ENCODE peak calls at places on chromosomes 5 and 9, in four cellular contexts. H is RWPE1, E is HFF-Myc, W is lung. S is an unnamed sample.

GRCh38 chr5:150496534-150496933 is 11.4 kb upstream of the NDST1 start:
- DNase-seq in H (no peak), E (no peak), W (no peak), S (peak)

GRCh38 chr5:82735160-82735789 is 341.9 kb downstream of the TMEM167A start:
- DNase-seq in H (peak), E (no peak), W (no peak), S (peak)

GRCh38 chr5:2134543-2135299 is 252.0 kb upstream of the IRX4 start:
- DNase-seq in H (no peak), E (no peak), W (no peak), S (peak)

GRCh38 chr5:98497391-98497790 is 276.1 kb upstream of the RGMB start:
- DNase-seq in H (no peak), E (no peak), W (no peak), S (no peak)

GRCh38 chr5:174951151-174951780 is 226.9 kb downstream of the MSX2 start:
- DNase-seq in H (peak), E (peak), W (peak), S (peak)

GRCh38 chr5:116669261-116670049 is 94.8 kb upstream of the SEMA6A start:
- DNase-seq in H (no peak), E (no peak), W (no peak), S (no peak)

GRCh38 chr5:142888469-142889085 is 118.4 kb downstream of the ARHGAP26 start:
- DNase-seq in H (peak), E (no peak), W (no peak), S (peak)

GRCh38 chr5:9499498-9499876 is 46.4 kb downstream of the SEMA5A start:
- DNase-seq in H (no peak), E (no peak), W (no peak), S (no peak)

GRCh38 chr9:131732061-131732526 is 7.8 kb downstream of the RAPGEF1 start:
- DNase-seq in H (peak), E (no peak), W (peak), S (peak)

GRCh38 chr5:128559300-128560297 is 21.6 kb upstream of the FBN2 start:
- DNase-seq in H (peak), E (no peak), W (no peak), S (peak)

GRCh38 chr5:154485850-154486426 is 7.9 kb upstream of the HAND1 start:
- DNase-seq in H (no peak), E (no peak), W (no peak), S (no peak)

GRCh38 chr9:19409406-19410194 is 791 bp downstream of the ACER2 start:
- DNase-seq in H (peak), E (no peak), W (no peak), S (peak)

GRCh38 chr9:19408316-19408692 is 505 bp upstream of the ACER2 start:
- DNase-seq in H (no peak), E (no peak), W (peak), S (no peak)

GRCh38 chr9:19410594-19410993 is 1.8 kb downstream of the ACER2 start:
- DNase-seq in H (no peak), E (no peak), W (no peak), S (no peak)

GRCh38 chr9:19410195-19410503 is 1.3 kb downstream of the ACER2 start:
- DNase-seq in H (no peak), E (no peak), W (no peak), S (no peak)

DNA sequence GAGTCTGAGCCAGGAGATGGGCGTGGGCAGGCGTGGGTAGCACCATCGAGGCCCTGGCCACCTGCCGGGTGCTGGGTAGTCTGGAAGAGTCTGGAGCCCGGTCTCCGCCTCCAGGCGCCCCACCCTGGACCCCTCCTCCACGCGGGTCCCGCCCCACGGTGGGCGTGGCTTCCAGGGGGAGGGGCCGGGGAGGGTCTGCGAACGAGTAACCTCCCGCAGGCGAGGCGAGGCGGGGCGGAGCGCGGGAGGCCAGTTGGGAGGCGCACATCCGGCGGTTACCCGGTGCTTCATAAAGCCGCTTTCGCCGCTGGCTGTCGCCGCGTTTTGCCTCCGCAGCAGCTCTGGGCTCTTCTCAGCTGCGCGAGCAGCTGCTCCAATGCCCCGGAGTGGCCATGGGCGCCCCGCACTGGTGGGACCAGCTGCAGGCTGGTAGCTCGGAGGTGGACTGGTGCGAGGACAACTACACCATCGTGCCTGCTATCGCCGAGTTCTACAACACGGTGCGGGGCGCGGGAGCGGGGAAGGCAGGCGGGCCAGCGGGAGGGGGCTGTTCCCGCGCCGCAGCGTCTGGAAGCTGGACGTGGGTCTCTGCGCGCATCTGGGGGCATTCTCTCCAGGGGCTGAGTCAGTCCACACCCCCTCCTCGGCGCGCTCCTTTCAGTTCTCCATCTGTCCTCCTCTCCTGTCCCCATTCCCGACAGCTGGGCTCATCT is at the start of gene ACER2:
- DNase-seq in H (peak), E (peak), W (peak), S (peak)
- TF ChIP-seq CTCF in H (no peak), E (no peak), W (no peak), S (no peak)

GRCh38 chr5:33170414-33170813 is 270.4 kb upstream of the TARS1 start:
- DNase-seq in H (no peak), E (no peak), W (no peak), S (no peak)

GRCh38 chr5:33166971-33167370 is 273.8 kb upstream of the TARS1 start:
- DNase-seq in H (no peak), E (no peak), W (no peak), S (no peak)

GRCh38 chr5:33167541-33167940 is 273.2 kb upstream of the TARS1 start:
- DNase-seq in H (no peak), E (no peak), W (no peak), S (no peak)

GRCh38 chr5:33162057-33162456 is 278.7 kb upstream of the TARS1 start:
- DNase-seq in H (no peak), E (no peak), W (no peak), S (no peak)

DNA sequence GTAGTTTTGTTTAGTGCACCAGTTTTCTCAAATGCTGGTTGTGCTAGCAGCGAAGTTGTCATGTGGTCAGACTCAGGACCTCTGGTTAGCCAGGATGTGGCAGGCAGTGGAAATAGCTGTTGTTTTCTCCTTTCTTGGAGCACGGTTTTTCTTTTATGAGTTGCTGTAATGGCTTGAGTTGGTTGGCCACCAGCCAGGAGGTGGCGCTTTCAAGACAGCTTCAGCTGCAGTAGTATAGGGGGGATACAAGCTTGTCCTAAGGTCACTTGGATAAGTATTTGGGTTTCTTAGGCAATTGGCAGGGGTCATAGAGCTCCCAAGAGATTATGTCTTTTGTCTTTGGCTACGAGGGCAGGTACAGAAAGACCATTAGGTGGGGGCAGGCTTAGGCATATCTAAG is 274.2 kb upstream of the TARS1 start:
- DNase-seq in H (no peak), E (no peak), W (no peak), S (no peak)
- TF ChIP-seq CTCF in H (no peak), E (no peak), W (no peak), S (no peak)

DNA sequence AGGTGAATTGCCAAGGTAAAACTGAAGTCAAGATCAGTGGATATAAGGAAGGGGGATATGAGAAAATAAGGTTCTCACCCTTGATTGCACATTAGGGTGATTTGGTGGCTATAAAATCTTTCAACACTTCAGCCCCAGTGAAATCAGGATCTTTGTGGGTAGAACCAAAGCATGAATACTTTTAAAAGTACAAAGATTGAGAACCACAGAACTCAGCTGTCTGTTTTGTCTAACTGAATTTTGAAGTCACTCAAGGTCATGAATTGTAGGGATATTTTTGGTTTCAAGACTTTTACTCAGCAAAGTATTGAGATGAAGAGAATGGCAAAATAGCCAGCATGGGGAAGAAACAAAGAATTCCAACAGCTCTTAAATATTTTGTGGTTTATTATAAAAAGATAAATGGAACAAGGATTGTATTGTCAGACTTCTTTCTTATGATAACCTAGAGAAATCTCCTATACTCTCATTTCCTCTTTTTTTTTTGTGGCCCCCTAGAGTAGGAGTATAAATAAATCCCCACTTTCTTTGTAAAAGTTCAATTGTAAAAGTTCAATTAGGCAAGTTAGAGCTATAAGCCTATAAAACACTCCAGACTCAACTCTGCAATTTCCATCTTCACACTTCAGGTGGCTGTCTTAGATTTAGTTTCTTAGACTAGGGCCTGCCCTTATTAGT is 272.9 kb downstream of the PDE4D start:
- DNase-seq in H (no peak), E (no peak), W (no peak), S (no peak)
- TF ChIP-seq CTCF in H (no peak), E (no peak), W (no peak), S (no peak)

DNA sequence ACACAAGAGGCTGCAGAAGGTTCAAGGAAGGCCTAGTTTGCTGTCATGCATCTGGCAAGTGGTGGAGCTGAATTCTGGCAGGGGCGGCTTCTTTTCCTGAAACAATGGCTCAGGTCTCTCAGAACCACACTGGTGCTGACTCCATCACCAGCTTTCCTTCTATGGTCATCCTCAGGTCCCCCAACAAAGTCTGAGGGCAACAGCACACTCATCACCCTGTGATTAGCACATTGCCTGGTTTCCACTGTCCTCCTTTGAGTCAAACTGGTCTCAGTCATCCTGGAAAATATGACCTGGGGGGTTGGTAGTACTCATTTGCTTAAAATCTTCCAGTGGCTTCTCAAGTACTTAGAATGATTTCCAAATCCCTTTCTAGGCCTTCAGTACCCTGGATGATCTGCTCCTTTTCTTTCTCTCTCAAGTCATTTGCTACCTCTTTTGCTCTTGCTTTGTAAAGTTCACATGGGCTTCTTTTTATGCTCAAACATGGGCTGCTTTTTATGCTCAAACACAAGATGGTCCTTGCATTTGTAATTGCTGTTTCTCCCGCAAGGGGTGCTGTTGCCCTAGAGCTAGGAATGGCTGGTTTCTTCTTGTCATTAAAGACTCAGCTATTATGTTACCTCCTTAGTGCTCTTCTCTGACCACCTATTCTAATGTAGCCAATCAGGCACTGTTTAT is 144.9 kb downstream of the ALDH1A1 start:
- DNase-seq in H (no peak), E (no peak), W (no peak), S (peak)
- TF ChIP-seq CTCF in H (no peak), E (peak), W (no peak), S (no peak)

DNA sequence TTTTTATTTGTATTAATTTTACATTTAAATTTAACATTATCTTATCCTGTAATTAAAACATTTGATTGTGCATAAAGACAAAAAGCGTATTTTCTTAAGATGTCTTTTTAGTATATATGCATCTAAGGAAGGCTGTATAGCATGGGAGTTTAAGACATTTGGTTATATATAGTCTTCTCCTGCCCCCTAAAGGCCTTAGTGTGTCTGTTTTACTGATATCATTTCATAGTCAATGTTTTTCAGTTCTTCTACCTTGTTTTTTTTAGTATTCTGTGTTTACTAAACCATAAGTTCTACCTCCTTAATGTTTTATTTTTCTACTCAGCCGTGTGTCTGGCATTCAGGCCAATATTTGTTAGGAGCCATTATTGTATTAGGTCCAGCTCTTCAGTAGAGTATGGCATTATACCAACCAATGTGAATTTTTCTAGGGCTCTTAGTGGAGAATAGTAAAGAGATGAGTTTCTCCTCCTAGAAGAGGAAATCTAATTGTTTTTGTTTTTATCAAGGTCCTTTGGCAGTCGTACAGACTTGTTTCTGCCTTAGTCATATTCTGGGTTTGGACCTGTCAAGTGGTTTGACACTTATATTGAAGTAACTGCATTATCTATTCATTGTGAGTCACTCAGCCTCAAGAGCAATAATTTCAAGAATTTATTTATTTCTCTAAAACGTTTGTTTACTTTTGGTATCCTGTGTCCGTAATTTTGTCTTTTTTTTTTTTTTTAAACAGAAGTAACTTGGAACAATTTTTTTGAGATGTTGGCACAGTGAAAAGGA is 74.8 kb downstream of the SLF1 start:
- DNase-seq in H (peak), E (peak), W (no peak), S (peak)
- TF ChIP-seq CTCF in H (peak), E (peak), W (no peak), S (peak)

GRCh38 chr5:139468421-139468931 is 2.3 kb upstream of the SMIM33 start:
- DNase-seq in H (no peak), E (no peak), W (no peak), S (peak)
- TF ChIP-seq CTCF in H (no peak), E (peak), W (no peak), S (no peak)

DNA sequence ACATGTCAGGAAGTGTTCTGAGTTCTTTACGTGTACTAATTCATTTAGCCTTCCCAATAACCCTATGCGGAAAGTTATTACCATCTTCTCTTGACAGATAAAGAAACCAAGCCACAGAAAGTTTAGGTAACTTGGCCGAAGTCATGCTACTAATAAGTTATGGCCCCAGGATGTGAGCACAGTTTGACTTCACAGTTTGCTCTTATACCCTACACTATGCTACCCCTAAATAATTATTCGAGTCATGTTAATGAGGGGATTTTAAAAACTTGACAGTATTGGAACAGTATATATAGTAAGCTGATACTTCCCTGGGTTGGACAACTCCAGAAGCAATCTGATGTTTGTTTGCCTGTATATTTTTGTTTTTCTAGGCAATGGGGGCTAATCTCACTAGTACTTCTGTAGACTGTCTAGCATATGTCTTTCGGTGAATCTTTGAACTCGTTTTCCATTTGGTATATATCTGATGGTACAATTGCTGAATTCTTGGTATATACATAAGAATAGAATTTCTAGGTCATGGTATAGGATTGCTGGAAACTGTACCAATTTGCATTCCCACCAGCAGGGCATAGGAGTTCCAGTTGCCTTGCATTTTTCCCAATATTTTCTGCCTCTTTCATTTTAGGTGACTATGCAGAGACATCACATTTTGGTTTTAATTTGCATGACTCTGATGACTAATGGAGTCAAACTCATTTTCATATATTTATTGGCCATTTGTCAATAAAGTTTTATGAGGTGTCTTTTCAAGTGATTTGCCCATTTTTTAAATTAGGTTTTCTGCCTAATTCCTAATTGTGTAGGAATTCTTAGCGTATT is 29.2 kb upstream of the PDCD1LG2 start:
- DNase-seq in H (no peak), E (no peak), W (no peak), S (no peak)
- TF ChIP-seq CTCF in H (no peak), E (no peak), W (no peak), S (no peak)

S was measured in MCF 10A.